ENCODE peak calls at places on chromosomes 3 and 15, in eight cellular contexts. U, G, C, D, P, J, F and E are unnamed samples.

GRCh38 chr3:17103579-17103978 is 218.8 kb downstream of the PLCL2 start:
- DNase-seq in U (no peak), G (no peak), C (no peak), D (no peak), P (no peak), J (no peak), F (no peak), E (no peak)

GRCh38 chr15:97904196-97904572 is 56.3 kb upstream of the ARRDC4 start:
- DNase-seq in U (peak; percentile 66), G (no peak), C (peak; percentile 71), D (peak; percentile 34), P (peak; percentile 76), J (peak; percentile 88), F (peak; percentile 74), E (peak; percentile 18)

GRCh38 chr15:100733786-100734185 is 131.4 kb downstream of the ASB7 start:
- DNase-seq in U (peak; percentile 66), G (no peak), C (no peak), D (no peak), P (no peak), J (no peak), F (no peak), E (no peak)

GRCh38 chr3:135736740-135737139 is 228.8 kb upstream of the PPP2R3A start:
- DNase-seq in U (peak; percentile 40), G (no peak), C (peak; percentile 20), D (peak; percentile 21), P (no peak), J (peak; percentile 39), F (peak; percentile 66), E (no peak)

GRCh38 chr3:71601811-71602210 is 18.3 kb upstream of the FOXP1 start:
- DNase-seq in U (peak; percentile 42), G (no peak), C (peak; percentile 7), D (no peak), P (no peak), J (no peak), F (peak; percentile 67), E (no peak)

GRCh38 chr3:38609386-38610111 is 39.9 kb downstream of the SCN5A start:
- DNase-seq in U (no peak), G (no peak), C (no peak), D (no peak), P (peak; percentile 37), J (no peak), F (no peak), E (no peak)

GRCh38 chr3:354433-354832 is 157.9 kb downstream of the CHL1 start:
- DNase-seq in U (peak; percentile 37), G (no peak), C (peak; percentile 51), D (peak; percentile 56), P (no peak), J (peak; percentile 22), F (peak; percentile 43), E (peak; percentile 31)

GRCh38 chr3:186097663-186098451 is 11.0 kb downstream of the ETV5 start:
- DNase-seq in U (peak; percentile 89), G (no peak), C (peak; percentile 91), D (peak; percentile 99), P (peak; percentile 70), J (peak; percentile 70), F (peak; percentile 76), E (no peak)

GRCh38 chr15:34794590-34795206 is 651 bp downstream of the ACTC1 start:
- DNase-seq in U (no peak), G (no peak), C (no peak), D (no peak), P (no peak), J (no peak), F (no peak), E (no peak)

GRCh38 chr15:43219929-43220886 is 610 bp downstream of the EPB42 start:
- DNase-seq in U (no peak), G (no peak), C (no peak), D (no peak), P (no peak), J (no peak), F (no peak), E (no peak)

GRCh38 chr3:20930034-20930433 is 744.0 kb upstream of the SGO1 start:
- DNase-seq in U (peak; percentile 4), G (no peak), C (no peak), D (no peak), P (no peak), J (peak; percentile 26), F (peak; percentile 52), E (no peak)
- TF ChIP-seq CTCF in U (peak; percentile 14), G (no peak), C (no peak), D (peak; percentile 51), P (peak; percentile 12), J (no peak), F (peak; percentile 40), E (peak; percentile 39)

GRCh38 chr15:65595960-65596359 is 15.0 kb downstream of the INTS14 start:
- DNase-seq in U (peak; percentile 12), G (no peak), C (peak; percentile 53), D (peak; percentile 67), P (no peak), J (peak; percentile 43), F (no peak), E (no peak)
- TF ChIP-seq CTCF in U (no peak), G (no peak), C (peak; percentile 63), D (peak; percentile 70), P (no peak), J (peak; percentile 48), F (no peak), E (peak; percentile 38)

DNA sequence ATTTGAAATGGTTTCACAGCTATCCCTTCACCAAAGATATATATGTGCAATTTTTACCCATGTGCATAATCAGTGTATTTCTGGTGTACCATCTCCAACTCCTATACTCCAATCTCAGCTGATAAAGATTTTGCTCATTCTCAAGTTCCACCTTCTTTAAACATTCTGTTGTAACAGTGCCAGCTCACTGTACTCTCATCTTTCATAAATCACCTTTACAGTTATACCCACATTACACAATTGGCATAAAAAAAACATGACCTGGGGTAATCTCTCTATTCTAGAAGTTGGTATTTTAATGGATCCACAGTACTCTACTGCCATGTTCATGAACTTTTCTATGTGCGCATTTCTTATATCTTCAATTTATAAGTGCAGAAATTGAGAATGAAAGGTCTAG is 339.9 kb upstream of the DPH6 start:
- DNase-seq in U (no peak), G (no peak), C (no peak), D (no peak), P (no peak), J (no peak), F (peak; percentile 65), E (no peak)
- TF ChIP-seq CTCF in U (no peak), G (no peak), C (no peak), D (no peak), P (no peak), J (no peak), F (no peak), E (no peak)

GRCh38 chr3:154015307-154015706 is 105.9 kb upstream of the ARHGEF26 start:
- DNase-seq in U (no peak), G (no peak), C (no peak), D (no peak), P (no peak), J (no peak), F (peak; percentile 34), E (no peak)

GRCh38 chr3:154023148-154023547 is 98.0 kb upstream of the ARHGEF26 start:
- DNase-seq in U (no peak), G (no peak), C (peak; percentile 72), D (peak; percentile 85), P (no peak), J (no peak), F (no peak), E (no peak)

GRCh38 chr3:154022603-154023002 is 98.6 kb upstream of the ARHGEF26 start:
- DNase-seq in U (no peak), G (no peak), C (peak; percentile 10), D (peak; percentile 82), P (no peak), J (no peak), F (peak; percentile 2), E (no peak)

DNA sequence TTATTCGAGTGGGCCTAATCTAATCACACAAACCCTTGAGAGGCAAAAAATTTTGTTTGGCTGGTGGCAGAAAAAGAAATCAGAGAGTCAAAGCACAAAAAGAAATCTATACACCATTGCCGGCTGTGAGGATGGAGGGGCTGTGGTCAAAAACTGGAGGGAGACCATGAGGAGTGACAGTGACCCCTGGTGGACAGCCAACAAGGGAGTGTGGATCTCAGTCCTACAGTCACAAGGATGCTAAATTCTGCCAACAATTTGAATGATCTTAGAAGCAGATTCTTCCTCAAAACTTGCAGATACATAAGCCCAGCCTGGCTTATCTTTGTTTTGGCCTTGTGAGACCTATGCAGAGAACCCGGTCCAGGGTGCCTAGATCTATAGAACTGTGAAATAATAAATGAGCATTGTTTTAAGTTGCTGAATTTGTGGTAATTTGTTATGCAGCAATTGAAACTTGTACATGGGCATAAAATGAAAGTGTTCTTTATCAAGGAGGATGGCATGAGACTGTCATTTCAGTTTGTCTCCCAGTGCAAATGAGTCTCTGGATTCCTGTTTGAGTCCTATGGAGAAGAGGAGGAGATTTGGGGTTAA is 103.0 kb upstream of the ARHGEF26 start:
- DNase-seq in U (peak; percentile 8), G (peak; percentile 5), C (peak; percentile 45), D (peak; percentile 33), P (no peak), J (peak; percentile 63), F (peak; percentile 65), E (peak; percentile 13)
- TF ChIP-seq CTCF in U (peak; percentile 40), G (peak; percentile 34), C (peak; percentile 41), D (peak; percentile 76), P (peak; percentile 18), J (peak; percentile 62), F (peak; percentile 37), E (peak; percentile 57)

GRCh38 chr15:41337631-41338522 is 5.2 kb downstream of the NUSAP1 start:
- DNase-seq in U (no peak), G (no peak), C (no peak), D (no peak), P (no peak), J (no peak), F (peak; percentile 34), E (no peak)
- TF ChIP-seq CTCF in U (no peak), G (no peak), C (no peak), D (no peak), P (no peak), J (no peak), F (no peak), E (no peak)

GRCh38 chr15:49827311-49827710 is 206.5 kb downstream of the DTWD1 start:
- DNase-seq in U (no peak), G (no peak), C (no peak), D (no peak), P (no peak), J (no peak), F (no peak), E (no peak)

GRCh38 chr15:49831206-49831965 is 210.5 kb downstream of the DTWD1 start:
- DNase-seq in U (peak; percentile 90), G (no peak), C (peak; percentile 73), D (no peak), P (no peak), J (no peak), F (peak; percentile 68), E (no peak)

GRCh38 chr15:49826640-49827281 is 205.9 kb downstream of the DTWD1 start:
- DNase-seq in U (no peak), G (no peak), C (no peak), D (no peak), P (no peak), J (no peak), F (no peak), E (no peak)

GRCh38 chr15:49830411-49830810 is 209.6 kb downstream of the DTWD1 start:
- DNase-seq in U (peak; percentile 73), G (no peak), C (no peak), D (no peak), P (no peak), J (no peak), F (no peak), E (no peak)

GRCh38 chr15:49832421-49832980 is 211.7 kb downstream of the DTWD1 start:
- DNase-seq in U (no peak), G (no peak), C (peak; percentile 79), D (peak; percentile 31), P (no peak), J (no peak), F (peak; percentile 26), E (no peak)
- TF ChIP-seq CTCF in U (peak; percentile 16), G (no peak), C (peak; percentile 54), D (peak; percentile 71), P (no peak), J (no peak), F (peak; percentile 11), E (no peak)